ENCODE peak calls at places on chromosomes 5 and 9, in seven cellular contexts. One of them, this sample, is unnamed.
A peak's percentile ranks its signal among the peaks of the same experiment; 100 is the strongest.

GRCh38 chr5:160382361-160382760 is 11.9 kb upstream of the C1QTNF2 start:
- DNase-seq in trophoblast cell: no peak
- DNase-seq in H1: no peak
- DNase-seq in neuronal stem cell: no peak
- DNase-seq in H9: no peak
- DNase-seq in IMR-90: no peak
- DNase-seq in mesendoderm: no peak
- DNase-seq in this sample: no peak

GRCh38 chr9:133916159-133916541 is 76.0 kb downstream of the VAV2 start:
- DNase-seq in neuronal stem cell: no peak
- DNase-seq in trophoblast cell: no peak
- DNase-seq in IMR-90: no peak
- DNase-seq in H9: no peak
- DNase-seq in H1: no peak
- DNase-seq in mesendoderm: no peak
- DNase-seq in this sample: no peak

GRCh38 chr9:116859763-116860162 is 172.7 kb downstream of the TRIM32 start:
- DNase-seq in H9: no peak
- DNase-seq in IMR-90: no peak
- DNase-seq in neuronal stem cell: no peak
- DNase-seq in H1: no peak
- DNase-seq in trophoblast cell: peak; percentile 94
- DNase-seq in mesendoderm: no peak
- DNase-seq in this sample: no peak

GRCh38 chr5:12480487-12480886 is 576.2 kb upstream of the CTNND2 start:
- DNase-seq in mesendoderm: no peak
- DNase-seq in neuronal stem cell: no peak
- DNase-seq in H9: no peak
- DNase-seq in trophoblast cell: no peak
- DNase-seq in H1: no peak
- DNase-seq in IMR-90: no peak
- DNase-seq in this sample: no peak

GRCh38 chr9:93899609-93900435 is 55.3 kb downstream of the BARX1 start:
- DNase-seq in H9: no peak
- DNase-seq in mesendoderm: no peak
- DNase-seq in H1: peak; percentile 34
- DNase-seq in IMR-90: no peak
- DNase-seq in trophoblast cell: no peak
- DNase-seq in neuronal stem cell: no peak
- DNase-seq in this sample: no peak

GRCh38 chr5:102090770-102091169 is 205.3 kb downstream of the SLCO4C1 start:
- DNase-seq in neuronal stem cell: peak; percentile 41
- DNase-seq in H9: no peak
- DNase-seq in mesendoderm: peak; percentile 72
- DNase-seq in trophoblast cell: no peak
- DNase-seq in IMR-90: no peak
- DNase-seq in H1: no peak
- DNase-seq in this sample: peak; percentile 35

GRCh38 chr5:58933891-58934628 is 351.2 kb downstream of the RAB3C start:
- DNase-seq in H9: no peak
- DNase-seq in mesendoderm: no peak
- DNase-seq in H1: no peak
- DNase-seq in neuronal stem cell: no peak
- DNase-seq in IMR-90: no peak
- DNase-seq in trophoblast cell: no peak
- DNase-seq in this sample: no peak

GRCh38 chr5:144125163-144125726 is 45.2 kb downstream of the YIPF5 start:
- DNase-seq in H1: no peak
- DNase-seq in trophoblast cell: no peak
- DNase-seq in neuronal stem cell: no peak
- DNase-seq in H9: no peak
- DNase-seq in mesendoderm: peak; percentile 25
- DNase-seq in IMR-90: peak; percentile 25
- DNase-seq in this sample: peak; percentile 22

GRCh38 chr5:636951-637350 is 24.8 kb downstream of the CEP72 start:
- DNase-seq in neuronal stem cell: no peak
- DNase-seq in IMR-90: no peak
- DNase-seq in trophoblast cell: no peak
- DNase-seq in mesendoderm: no peak
- DNase-seq in H9: no peak
- DNase-seq in H1: peak; percentile 10
- DNase-seq in this sample: no peak

GRCh38 chr5:68550031-68550430 is 334.5 kb downstream of the PIK3R1 start:
- DNase-seq in trophoblast cell: no peak
- DNase-seq in neuronal stem cell: no peak
- DNase-seq in IMR-90: no peak
- DNase-seq in mesendoderm: no peak
- DNase-seq in H1: no peak
- DNase-seq in H9: no peak
- DNase-seq in this sample: no peak

GRCh38 chr5:76391014-76391413 is 12.1 kb upstream of the IQGAP2 start:
- DNase-seq in H1: no peak
- DNase-seq in neuronal stem cell: no peak
- DNase-seq in IMR-90: no peak
- DNase-seq in H9: no peak
- DNase-seq in trophoblast cell: no peak
- DNase-seq in mesendoderm: no peak
- DNase-seq in this sample: no peak

GRCh38 chr5:160621503-160621902 is 199.8 kb downstream of the PTTG1 start:
- DNase-seq in trophoblast cell: no peak
- DNase-seq in neuronal stem cell: no peak
- DNase-seq in H9: no peak
- DNase-seq in H1: no peak
- DNase-seq in IMR-90: no peak
- DNase-seq in mesendoderm: no peak
- DNase-seq in this sample: no peak

GRCh38 chr9:130879863-130880411 is 16.7 kb downstream of the QRFP start:
- DNase-seq in IMR-90: no peak
- DNase-seq in neuronal stem cell: no peak
- DNase-seq in H1: no peak
- DNase-seq in mesendoderm: no peak
- DNase-seq in H9: no peak
- DNase-seq in trophoblast cell: no peak
- DNase-seq in this sample: no peak

GRCh38 chr5:131163315-131164119 is 1.5 kb downstream of the HINT1 start:
- DNase-seq in neuronal stem cell: no peak
- DNase-seq in IMR-90: peak; percentile 45
- DNase-seq in trophoblast cell: peak; percentile 4
- DNase-seq in H9: no peak
- DNase-seq in mesendoderm: peak; percentile 16
- DNase-seq in H1: no peak
- DNase-seq in this sample: peak; percentile 47

GRCh38 chr5:11182441-11183080 is 421.5 kb upstream of the DAP start:
- DNase-seq in H1: no peak
- DNase-seq in mesendoderm: peak; percentile 92
- DNase-seq in trophoblast cell: no peak
- DNase-seq in neuronal stem cell: peak; percentile 15
- DNase-seq in H9: peak; percentile 35
- DNase-seq in IMR-90: peak; percentile 47
- DNase-seq in this sample: peak; percentile 49

GRCh38 chr5:89346573-89346972 is 463.6 kb upstream of the MEF2C start:
- DNase-seq in IMR-90: peak; percentile 4
- DNase-seq in trophoblast cell: no peak
- DNase-seq in mesendoderm: no peak
- DNase-seq in neuronal stem cell: no peak
- DNase-seq in H1: no peak
- DNase-seq in H9: no peak
- DNase-seq in this sample: peak; percentile 32

GRCh38 chr9:4849364-4849763 is 56.6 kb downstream of the RCL1 start:
- DNase-seq in H9: no peak
- DNase-seq in neuronal stem cell: no peak
- DNase-seq in mesendoderm: no peak
- DNase-seq in trophoblast cell: no peak
- DNase-seq in IMR-90: no peak
- DNase-seq in H1: no peak
- DNase-seq in this sample: no peak

GRCh38 chr9:134494273-134494815 is 147.3 kb upstream of the COL5A1 start:
- DNase-seq in trophoblast cell: no peak
- DNase-seq in IMR-90: no peak
- DNase-seq in H9: no peak
- DNase-seq in neuronal stem cell: no peak
- DNase-seq in mesendoderm: no peak
- DNase-seq in H1: no peak
- DNase-seq in this sample: no peak

GRCh38 chr5:172245823-172246222 is 37.7 kb downstream of the UBTD2 start:
- DNase-seq in H1: no peak
- DNase-seq in neuronal stem cell: no peak
- DNase-seq in trophoblast cell: no peak
- DNase-seq in IMR-90: no peak
- DNase-seq in mesendoderm: no peak
- DNase-seq in H9: no peak
- DNase-seq in this sample: no peak

GRCh38 chr5:86665984-86666760 is 48.4 kb downstream of the COX7C start:
- DNase-seq in H9: peak; percentile 55
- DNase-seq in IMR-90: no peak
- DNase-seq in H1: no peak
- DNase-seq in neuronal stem cell: no peak
- DNase-seq in mesendoderm: no peak
- DNase-seq in trophoblast cell: no peak
- DNase-seq in this sample: no peak

GRCh38 chr9:98262056-98262455 is 6.6 kb upstream of the TBC1D2 start:
- DNase-seq in H9: no peak
- DNase-seq in trophoblast cell: no peak
- DNase-seq in H1: no peak
- DNase-seq in IMR-90: no peak
- DNase-seq in neuronal stem cell: no peak
- DNase-seq in mesendoderm: no peak
- DNase-seq in this sample: no peak
- H4K8ac ChIP-seq in H9: no peak overlapping the region
- H4K8ac ChIP-seq in trophoblast cell: no peak overlapping the region
- H4K8ac ChIP-seq in H1: no peak overlapping the region
- H4K8ac ChIP-seq in IMR-90: no peak overlapping the region
- H4K8ac ChIP-seq in neuronal stem cell: no peak overlapping the region
- H4K8ac ChIP-seq in mesendoderm: no peak overlapping the region
- H4K8ac ChIP-seq in this sample: no peak overlapping the region

DNA sequence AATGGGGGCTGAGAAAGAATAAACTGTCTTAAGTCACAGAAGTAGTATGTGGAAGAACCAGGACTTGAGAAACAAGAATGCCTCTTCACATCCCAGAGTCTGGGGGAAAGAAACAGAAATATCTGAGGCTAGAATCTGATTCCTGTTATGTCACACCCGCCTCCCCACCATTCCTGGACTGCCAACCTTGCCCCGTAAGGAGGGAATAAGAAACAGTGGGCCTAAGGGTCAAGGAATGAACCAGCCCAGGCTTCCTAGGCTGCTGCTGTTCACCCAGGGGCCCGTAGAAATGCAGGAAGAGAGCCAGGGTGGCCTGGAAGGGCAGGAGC is 4.3 kb downstream of the PCDH1 start:
- DNase-seq in neuronal stem cell: no peak
- DNase-seq in IMR-90: no peak
- DNase-seq in H1: no peak
- DNase-seq in trophoblast cell: peak; percentile 39
- DNase-seq in H9: no peak
- DNase-seq in mesendoderm: no peak
- DNase-seq in this sample: no peak
- H3K27ac ChIP-seq in neuronal stem cell: no peak overlapping the region
- H3K27ac ChIP-seq in IMR-90: no peak overlapping the region
- H3K27ac ChIP-seq in H1: peak overlapping the region; percentile 50
- H3K27ac ChIP-seq in trophoblast cell: no peak overlapping the region
- H3K27ac ChIP-seq in H9: no peak overlapping the region
- H3K27ac ChIP-seq in mesendoderm: no peak overlapping the region
- H3K27ac ChIP-seq in this sample: no peak overlapping the region

DNA sequence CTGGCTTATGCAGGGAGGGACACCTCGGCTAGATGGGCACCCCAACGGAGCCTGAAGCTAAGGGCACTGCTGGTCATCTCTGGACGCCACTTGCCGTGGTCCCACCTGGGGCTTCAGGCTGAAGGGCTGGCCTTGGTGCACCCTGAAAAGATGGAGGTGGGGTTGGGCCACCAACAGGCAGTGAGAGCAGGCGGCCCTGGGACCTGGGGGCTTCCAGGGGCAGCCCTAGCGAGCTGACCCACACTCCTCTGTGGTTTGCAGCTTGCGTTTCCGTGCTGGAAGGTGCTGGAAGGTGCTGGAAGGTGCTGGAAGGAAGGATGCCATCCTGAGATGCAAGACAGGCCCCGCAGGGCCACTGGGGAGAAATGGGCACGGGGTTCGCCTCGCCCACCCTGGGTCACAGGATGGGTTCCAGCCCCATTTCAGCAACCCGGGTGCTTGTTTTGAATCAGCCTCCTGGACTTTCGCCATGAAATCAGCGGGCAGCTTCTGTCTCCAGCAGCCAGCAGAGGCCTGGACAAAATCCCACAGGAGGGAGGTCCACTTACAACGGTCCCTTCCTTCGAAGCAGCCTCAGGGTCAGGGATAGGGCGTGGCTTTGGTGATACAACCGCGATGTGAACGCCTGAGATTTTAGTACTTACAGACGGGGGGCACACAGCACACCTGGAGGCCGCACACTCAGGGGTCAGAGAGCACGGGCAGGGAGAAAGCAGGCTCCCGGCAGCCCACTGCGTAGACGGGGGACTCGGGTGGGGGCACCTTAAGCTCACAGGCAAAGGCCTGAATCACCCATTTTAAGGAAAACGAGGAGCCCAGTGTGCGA is 303.1 kb upstream of the IRX4 start:
- DNase-seq in trophoblast cell: no peak
- DNase-seq in neuronal stem cell: no peak
- DNase-seq in mesendoderm: no peak
- DNase-seq in IMR-90: no peak
- DNase-seq in H9: no peak
- DNase-seq in H1: peak; percentile 28
- DNase-seq in this sample: no peak
- H4K8ac ChIP-seq in trophoblast cell: no peak overlapping the region
- H4K8ac ChIP-seq in neuronal stem cell: no peak overlapping the region
- H4K8ac ChIP-seq in mesendoderm: no peak overlapping the region
- H4K8ac ChIP-seq in IMR-90: no peak overlapping the region
- H4K8ac ChIP-seq in H9: no peak overlapping the region
- H4K8ac ChIP-seq in H1: no peak overlapping the region
- H4K8ac ChIP-seq in this sample: no peak overlapping the region

DNA sequence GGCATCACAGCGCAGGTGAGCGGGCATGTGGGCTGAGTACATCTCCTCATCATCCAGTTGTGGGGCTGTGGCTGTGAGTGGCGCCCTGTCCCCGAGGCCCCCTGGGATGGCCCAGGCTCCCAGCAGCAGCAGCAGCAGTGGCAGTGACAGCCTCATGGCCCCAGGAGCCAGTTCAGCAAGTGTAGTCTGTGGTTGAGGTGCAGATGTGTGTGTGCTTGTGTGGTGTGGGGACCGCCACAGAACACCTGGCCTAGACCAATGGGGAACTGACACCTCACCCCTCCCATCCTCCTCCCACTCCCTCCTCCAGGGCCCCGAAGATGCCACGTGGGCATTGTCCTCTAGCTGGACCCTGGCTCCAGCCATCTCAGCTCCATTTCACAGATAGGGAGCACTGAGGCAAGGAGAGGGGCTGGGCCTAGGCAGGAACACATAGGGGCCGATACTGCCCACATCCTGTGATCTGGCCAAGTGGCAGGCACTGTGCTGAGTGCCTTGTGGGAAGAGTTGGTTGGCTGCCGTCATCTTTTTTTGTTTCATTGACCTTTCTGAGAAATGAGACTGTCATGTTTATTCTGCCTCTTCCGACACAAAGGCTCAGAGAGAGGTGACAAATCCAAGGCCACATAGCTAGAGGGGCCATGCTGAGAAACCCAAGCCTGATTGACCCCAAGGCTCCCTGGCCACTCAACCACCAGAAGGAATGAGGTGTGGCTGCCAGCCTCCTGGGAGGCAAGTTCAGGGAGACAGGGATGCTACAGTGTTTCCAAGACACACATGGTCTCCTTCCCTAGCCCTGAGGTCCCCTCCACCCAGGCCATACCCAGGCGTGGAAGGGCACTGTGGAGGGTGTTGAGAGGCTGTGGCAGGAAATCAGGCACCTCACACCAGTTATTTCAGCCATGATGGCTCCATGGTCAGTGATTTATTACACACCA is at the start of gene MZB1:
- DNase-seq in mesendoderm: no peak
- DNase-seq in H9: no peak
- DNase-seq in trophoblast cell: no peak
- DNase-seq in IMR-90: no peak
- DNase-seq in H1: no peak
- DNase-seq in neuronal stem cell: no peak
- DNase-seq in this sample: no peak
- H3K27ac ChIP-seq in mesendoderm: no peak within 1 kb of the TSS
- H3K27ac ChIP-seq in H9: no peak within 1 kb of the TSS
- H3K27ac ChIP-seq in trophoblast cell: no peak within 1 kb of the TSS
- H3K27ac ChIP-seq in IMR-90: no peak within 1 kb of the TSS
- H3K27ac ChIP-seq in H1: no peak within 1 kb of the TSS
- H3K27ac ChIP-seq in neuronal stem cell: no peak within 1 kb of the TSS
- H3K27ac ChIP-seq in this sample: no peak within 1 kb of the TSS